ENCODE peak calls at places on chromosome 18, in ten cellular contexts. C, U, A, D, J, P, X, F, W and S are unnamed samples.

GRCh38 chr18:22604986-22605421 is 187.3 kb upstream of the CTAGE1 start:
- DNase-seq in C (no peak), U (no peak), A (no peak), D (no peak), J (no peak), P (no peak), X (no peak), F (no peak), W (no peak), S (no peak)

GRCh38 chr18:8949206-8949605 is 153.3 kb upstream of the NDUFV2 start:
- DNase-seq in C (no peak), U (peak; percentile 11), A (peak; percentile 68), D (no peak), J (no peak), P (no peak), X (peak; percentile 51), F (no peak), W (no peak), S (peak; percentile 37)

GRCh38 chr18:76405761-76406356 is 89.2 kb downstream of the ZNF516 start:
- DNase-seq in C (no peak), U (peak; percentile 46), A (peak; percentile 48), D (no peak), J (peak; percentile 60), P (peak; percentile 81), X (no peak), F (peak; percentile 81), W (peak; percentile 47), S (peak; percentile 64)

GRCh38 chr18:27276886-27277285 is 91.8 kb upstream of the CHST9 start:
- DNase-seq in C (no peak), U (no peak), A (no peak), D (no peak), J (no peak), P (no peak), X (no peak), F (no peak), W (no peak), S (no peak)

GRCh38 chr18:76491436-76491800 is 3.6 kb downstream of the ZNF516 start:
- DNase-seq in C (peak; percentile 48), U (peak; percentile 78), A (peak; percentile 78), D (peak; percentile 50), J (peak; percentile 84), P (peak; percentile 84), X (no peak), F (peak; percentile 77), W (peak; percentile 68), S (peak; percentile 76)

GRCh38 chr18:5964108-5964507 is 68.8 kb upstream of the TMEM200C start:
- DNase-seq in C (no peak), U (no peak), A (no peak), D (no peak), J (no peak), P (no peak), X (no peak), F (no peak), W (no peak), S (no peak)

GRCh38 chr18:9993846-9994660 is 80.2 kb downstream of the VAPA start:
- DNase-seq in C (no peak), U (no peak), A (no peak), D (no peak), J (no peak), P (no peak), X (no peak), F (no peak), W (no peak), S (no peak)

GRCh38 chr18:64202836-64203235 is 53.9 kb upstream of the LINC00305 start:
- DNase-seq in C (no peak), U (peak; percentile 0), A (no peak), D (no peak), J (no peak), P (no peak), X (no peak), F (no peak), W (no peak), S (peak; percentile 20)

GRCh38 chr18:57202881-57203280 is 56.0 kb downstream of the BOD1L2 start:
- DNase-seq in C (no peak), U (no peak), A (no peak), D (no peak), J (no peak), P (no peak), X (no peak), F (no peak), W (no peak), S (no peak)

GRCh38 chr18:32048507-32049091 is 30.0 kb downstream of the RNF125 start:
- DNase-seq in C (peak; percentile 14), U (peak; percentile 88), A (no peak), D (no peak), J (peak; percentile 94), P (peak; percentile 53), X (no peak), F (no peak), W (peak; percentile 20), S (peak; percentile 77)

GRCh38 chr18:79928563-79928960 is 22.9 kb downstream of the SLC66A2 start:
- DNase-seq in C (no peak), U (no peak), A (no peak), D (no peak), J (no peak), P (peak; percentile 32), X (no peak), F (no peak), W (no peak), S (no peak)

GRCh38 chr18:45667056-45667455 is 51.8 kb downstream of the SLC14A2 start:
- DNase-seq in C (no peak), U (no peak), A (no peak), D (no peak), J (no peak), P (no peak), X (no peak), F (no peak), W (no peak), S (no peak)

GRCh38 chr18:59593291-59593717 is 103.9 kb downstream of the CCBE1 start:
- DNase-seq in C (no peak), U (peak; percentile 66), A (no peak), D (no peak), J (no peak), P (no peak), X (no peak), F (no peak), W (no peak), S (peak; percentile 3)

GRCh38 chr18:8139971-8140406 is 469.2 kb upstream of the RAB12 start:
- DNase-seq in C (no peak), U (peak; percentile 22), A (no peak), D (no peak), J (no peak), P (peak; percentile 87), X (no peak), F (no peak), W (no peak), S (peak; percentile 57)

GRCh38 chr18:3121256-3121655 is 98.5 kb downstream of the MYOM1 start:
- DNase-seq in C (peak; percentile 8), U (peak; percentile 10), A (no peak), D (no peak), J (no peak), P (no peak), X (no peak), F (no peak), W (no peak), S (peak; percentile 10)
- TF ChIP-seq CTCF in C (peak; percentile 70), U (no peak), A (no peak), D (no peak), J (no peak), P (no peak), X (no peak), F (peak; percentile 34), W (peak; percentile 15), S (no peak)

DNA sequence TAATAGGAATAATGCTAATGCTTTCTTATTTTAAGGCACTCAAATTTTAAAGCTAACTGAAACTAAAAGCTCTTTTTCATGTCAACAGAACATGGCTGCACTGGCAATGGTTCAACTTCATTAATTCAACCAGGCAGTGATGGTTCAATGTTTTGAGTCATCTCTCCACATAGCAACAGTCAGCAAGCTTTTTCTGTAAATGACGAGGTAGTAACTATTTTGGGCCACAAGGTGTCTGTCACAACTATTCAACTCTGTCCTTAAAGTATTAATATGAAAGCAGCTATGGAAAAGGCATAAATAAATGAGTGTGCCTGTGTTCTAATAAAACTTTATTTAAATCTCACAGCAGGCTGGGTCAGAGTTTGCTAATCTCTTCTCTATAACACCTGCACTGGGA is 1425.6 kb upstream of the PIK3C3 start:
- DNase-seq in C (no peak), U (peak; percentile 24), A (no peak), D (no peak), J (no peak), P (no peak), X (no peak), F (peak; percentile 45), W (no peak), S (no peak)
- TF ChIP-seq CTCF in C (no peak), U (peak; percentile 20), A (peak; percentile 47), D (no peak), J (no peak), P (no peak), X (no peak), F (peak; percentile 47), W (no peak), S (no peak)

GRCh38 chr18:23824235-23824634 is 135.0 kb downstream of the LAMA3 start:
- DNase-seq in C (peak; percentile 17), U (no peak), A (no peak), D (no peak), J (no peak), P (no peak), X (no peak), F (no peak), W (no peak), S (no peak)
- TF ChIP-seq CTCF in C (peak; percentile 62), U (no peak), A (no peak), D (no peak), J (no peak), P (no peak), X (no peak), F (peak; percentile 43), W (no peak), S (peak; percentile 22)

GRCh38 chr18:48405108-48405507 is 4.1 kb downstream of the ZBTB7C start:
- DNase-seq in C (no peak), U (peak; percentile 14), A (no peak), D (no peak), J (peak; percentile 31), P (no peak), X (no peak), F (no peak), W (no peak), S (no peak)

GRCh38 chr18:48408111-48408726 is 964 bp downstream of the ZBTB7C start:
- DNase-seq in C (no peak), U (no peak), A (no peak), D (no peak), J (no peak), P (peak; percentile 59), X (no peak), F (peak; percentile 36), W (peak; percentile 13), S (no peak)

GRCh38 chr18:48407358-48407757 is 1.8 kb downstream of the ZBTB7C start:
- DNase-seq in C (no peak), U (no peak), A (no peak), D (no peak), J (no peak), P (no peak), X (no peak), F (no peak), W (no peak), S (no peak)

GRCh38 chr18:48404707-48405106 is 4.5 kb downstream of the ZBTB7C start:
- DNase-seq in C (no peak), U (no peak), A (no peak), D (no peak), J (no peak), P (no peak), X (no peak), F (no peak), W (no peak), S (no peak)

GRCh38 chr18:48405971-48406370 is 3.2 kb downstream of the ZBTB7C start:
- DNase-seq in C (no peak), U (no peak), A (peak; percentile 36), D (no peak), J (no peak), P (no peak), X (no peak), F (no peak), W (no peak), S (no peak)
- TF ChIP-seq CTCF in C (no peak), U (no peak), A (no peak), D (no peak), J (no peak), P (no peak), X (no peak), F (no peak), W (no peak), S (no peak)